ENCODE peak calls at places on chromosomes 7 and 10, in ten cellular contexts. K is osteocyte; A is activated CD4-positive, alpha-beta T cell treated with anti-CD3 and anti-CD28 coated beads, Interleukin-2, amount 50 U/mL, for 1 hour; O is pulmonary artery endothelial cell; M is EL; R is GM10248; G is upper lobe of right lung; N is heart left ventricle; W is neural progenitor cell; B is left kidney. X is an unnamed sample.

GRCh38 chr7:102834999-102835398 is 77.8 kb upstream of the LRRC17 start:
- DNase-seq in N (no peak), B (no peak), M (peak; percentile 85), W (no peak), O (peak; percentile 47), K (no peak), R (peak; percentile 44), G (no peak), A (no peak), X (peak; percentile 93)

GRCh38 chr10:109784236-109784635 is 139.1 kb downstream of the XPNPEP1 start:
- DNase-seq in K (no peak), R (no peak), A (no peak), B (no peak), O (no peak), G (no peak), M (peak; percentile 34), N (no peak), W (no peak), X (no peak)

GRCh38 chr7:47308808-47309207 is 273.1 kb downstream of the TNS3 start:
- DNase-seq in O (no peak), K (no peak), B (no peak), M (no peak), W (no peak), A (no peak), G (no peak), R (no peak), N (no peak), X (no peak)

GRCh38 chr10:91528768-91529167 is 104.1 kb downstream of the PPP1R3C start:
- DNase-seq in M (no peak), W (no peak), B (no peak), O (no peak), G (no peak), N (no peak), K (peak; percentile 27), R (no peak), A (no peak), X (no peak)

GRCh38 chr10:3467052-3467906 is 294.7 kb upstream of the PITRM1 start:
- DNase-seq in A (no peak), G (peak; percentile 84), W (peak; percentile 32), O (peak; percentile 99), R (no peak), B (peak; percentile 52), N (peak; percentile 84), M (peak; percentile 96), K (no peak), X (peak; percentile 99)

GRCh38 chr7:100158229-100159098 is at the start of gene TRAPPC14:
- DNase-seq in N (peak; percentile 96), A (peak; percentile 92), R (peak; percentile 97), M (peak; percentile 83), W (peak; percentile 97), K (peak; percentile 96), O (no peak), B (peak; percentile 98), G (peak; percentile 97), X (peak; percentile 84)

GRCh38 chr10:77909755-77910375 is 16.7 kb downstream of the DLG5 start:
- DNase-seq in N (no peak), A (no peak), R (no peak), O (no peak), W (peak; percentile 35), B (no peak), M (peak; percentile 69), G (no peak), K (no peak), X (peak; percentile 85)

GRCh38 chr10:49080071-49080470 is 35.3 kb downstream of the VSTM4 start:
- DNase-seq in A (no peak), W (no peak), K (no peak), N (peak; percentile 39), O (no peak), G (peak; percentile 80), M (no peak), R (no peak), B (no peak), X (peak; percentile 40)

GRCh38 chr10:93280121-93280698 is 201.9 kb downstream of the MYOF start:
- DNase-seq in W (peak; percentile 28), G (no peak), R (no peak), A (no peak), O (no peak), K (no peak), M (no peak), N (no peak), B (no peak), X (no peak)

GRCh38 chr10:69124558-69125121 is 662 bp downstream of the VPS26A start:
- DNase-seq in G (peak; percentile 68), R (peak; percentile 65), W (peak; percentile 50), K (no peak), N (peak; percentile 63), O (peak; percentile 35), M (peak; percentile 77), A (peak; percentile 41), B (peak; percentile 85), X (peak; percentile 78)

GRCh38 chr10:48804740-48805182 is 120.1 kb downstream of the WDFY4 start:
- DNase-seq in A (no peak), K (no peak), W (no peak), N (no peak), M (no peak), O (no peak), B (peak; percentile 21), R (no peak), G (no peak), X (peak; percentile 25)

GRCh38 chr10:7408494-7409044 is 2.3 kb downstream of the SFMBT2 start:
- DNase-seq in M (no peak), B (peak; percentile 83), W (peak; percentile 83), N (peak; percentile 79), G (peak; percentile 84), O (no peak), K (no peak), R (peak; percentile 78), A (peak; percentile 43), X (peak; percentile 54)

GRCh38 chr10:130221456-130222375 is 85.5 kb downstream of the GLRX3 start:
- DNase-seq in K (peak; percentile 63), N (no peak), G (peak; percentile 44), A (no peak), R (no peak), O (no peak), B (no peak), M (no peak), W (no peak), X (no peak)